ENCODE peak calls at places on chromosomes 1 and 21, in six cellular contexts. I is heart left ventricle, P is foreskin keratinocyte, G is fibroblast of lung, X is brain microvascular endothelial cell, C is AG09319. Y is an unnamed sample.

GRCh38 chr1:107228704-107229103 is 87.9 kb downstream of the NTNG1 start:
- DNase-seq in X (no peak), P (peak; percentile 80), G (no peak), I (no peak), C (no peak), Y (no peak)

GRCh38 chr1:31191281-31191680 is 48.4 kb downstream of the NKAIN1 start:
- DNase-seq in C (no peak), G (no peak), P (no peak), X (no peak), I (no peak), Y (no peak)

GRCh38 chr1:39490596-39491145 is 765 bp upstream of the BMP8A start:
- DNase-seq in I (no peak), P (no peak), G (no peak), X (no peak), C (no peak), Y (no peak)

GRCh38 chr1:53614231-53615021 is 124.5 kb downstream of the GLIS1 start:
- DNase-seq in I (peak; percentile 44), P (no peak), C (no peak), X (no peak), G (no peak), Y (no peak)

GRCh38 chr1:236130372-236130771 is 12.0 kb upstream of the GPR137B start:
- DNase-seq in C (no peak), P (no peak), X (no peak), G (no peak), I (no peak), Y (no peak)

GRCh38 chr1:43382027-43382771 is 7.4 kb downstream of the MED8 start:
- DNase-seq in X (no peak), G (peak; percentile 46), P (no peak), C (no peak), I (no peak), Y (no peak)

GRCh38 chr21:31557956-31558838 is 101.3 kb upstream of the SOD1 start:
- DNase-seq in P (peak; percentile 24), X (peak; percentile 7), C (no peak), I (no peak), G (no peak), Y (no peak)

GRCh38 chr1:30088594-30089556 is 634.5 kb downstream of the MATN1 start:
- DNase-seq in C (no peak), P (no peak), G (no peak), X (no peak), I (no peak), Y (no peak)

GRCh38 chr1:7389786-7390603 is 381.1 kb upstream of the VAMP3 start:
- DNase-seq in C (no peak), I (no peak), P (no peak), X (no peak), G (no peak), Y (peak; percentile 40)

GRCh38 chr1:26373281-26373680 is 731 bp upstream of the ZNF683 start:
- DNase-seq in P (no peak), C (no peak), G (no peak), X (no peak), I (no peak), Y (no peak)

GRCh38 chr1:160671603-160672002 is 24.8 kb upstream of the SLAMF1 start:
- DNase-seq in I (no peak), C (no peak), X (no peak), P (no peak), G (no peak), Y (no peak)

GRCh38 chr1:211648980-211649934 is 26.2 kb downstream of the NEK2 start:
- DNase-seq in X (no peak), G (peak; percentile 41), P (no peak), I (no peak), C (no peak), Y (no peak)

GRCh38 chr1:10765734-10766478 is 30.5 kb downstream of the CASZ1 start:
- DNase-seq in P (peak; percentile 34), I (no peak), C (no peak), G (no peak), X (no peak), Y (peak; percentile 38)

GRCh38 chr1:43204394-43204793 is 32.3 kb downstream of the CFAP57 start:
- DNase-seq in X (no peak), P (no peak), G (no peak), I (no peak), C (no peak), Y (no peak)

GRCh38 chr1:55071477-55071876 is 32.1 kb downstream of the PCSK9 start:
- DNase-seq in C (no peak), P (peak; percentile 41), G (peak; percentile 64), I (no peak), X (peak; percentile 67), Y (no peak)

GRCh38 chr1:236806634-236807033 is 11.5 kb downstream of the MTR start:
- DNase-seq in C (no peak), G (no peak), I (no peak), X (no peak), P (no peak), Y (no peak)

GRCh38 chr1:93338426-93338825 is 7.3 kb upstream of the DR1 start:
- DNase-seq in G (peak; percentile 86), X (peak; percentile 80), P (peak; percentile 71), C (no peak), I (no peak), Y (no peak)

GRCh38 chr1:27773732-27774445 is 870 bp downstream of the STX12 start:
- DNase-seq in C (no peak), G (peak; percentile 36), I (no peak), P (peak; percentile 19), X (peak; percentile 6), Y (no peak)

GRCh38 chr1:200512191-200512590 is 102.4 kb upstream of the ZNF281 start:
- DNase-seq in I (no peak), C (no peak), P (peak; percentile 88), X (peak; percentile 69), G (peak; percentile 91), Y (no peak)

GRCh38 chr1:45340816-45341215 is 576 bp upstream of the MUTYH start:
- DNase-seq in X (no peak), I (no peak), C (no peak), P (no peak), G (peak; percentile 18), Y (no peak)

GRCh38 chr1:31297273-31298247 is 728 bp downstream of the ZCCHC17 start:
- DNase-seq in P (peak; percentile 32), G (peak; percentile 11), C (no peak), I (no peak), X (peak; percentile 1), Y (no peak)

GRCh38 chr1:8427493-8427892 is 109.6 kb downstream of the SLC45A1 start:
- DNase-seq in C (no peak), I (no peak), X (no peak), G (no peak), P (no peak), Y (no peak)

GRCh38 chr1:151621351-151621750 is 9.5 kb downstream of the SNX27 start:
- DNase-seq in X (no peak), G (no peak), P (no peak), I (no peak), C (no peak), Y (no peak)
- TF ChIP-seq CTCF in X (no peak), G (no peak), P (no peak), I (no peak), C (no peak), Y (no peak)

DNA sequence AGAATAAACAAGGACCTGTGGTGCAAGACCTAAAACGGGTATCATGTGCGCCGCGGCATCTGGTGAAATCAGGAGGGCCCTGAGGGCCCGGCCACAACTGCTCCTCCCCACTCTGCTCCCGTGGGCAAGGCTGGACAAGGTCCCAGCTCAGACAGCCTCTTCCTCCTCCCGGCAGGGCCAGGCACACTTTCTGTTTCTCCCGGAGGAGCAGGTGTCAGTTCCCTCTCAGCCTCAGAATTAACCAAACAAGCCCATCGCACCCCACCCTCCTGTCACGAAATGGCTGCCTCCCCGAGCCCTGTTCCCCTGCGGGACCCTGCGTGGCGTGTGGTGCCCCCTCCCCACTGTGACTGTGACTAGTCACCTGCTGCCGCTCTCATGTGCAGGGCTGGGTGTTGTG is 15.2 kb downstream of the PTTG1IP start:
- DNase-seq in I (peak; percentile 60), X (no peak), G (no peak), C (no peak), P (no peak), Y (no peak)
- TF ChIP-seq CTCF in I (no peak), X (no peak), G (no peak), C (no peak), P (no peak), Y (no peak)

DNA sequence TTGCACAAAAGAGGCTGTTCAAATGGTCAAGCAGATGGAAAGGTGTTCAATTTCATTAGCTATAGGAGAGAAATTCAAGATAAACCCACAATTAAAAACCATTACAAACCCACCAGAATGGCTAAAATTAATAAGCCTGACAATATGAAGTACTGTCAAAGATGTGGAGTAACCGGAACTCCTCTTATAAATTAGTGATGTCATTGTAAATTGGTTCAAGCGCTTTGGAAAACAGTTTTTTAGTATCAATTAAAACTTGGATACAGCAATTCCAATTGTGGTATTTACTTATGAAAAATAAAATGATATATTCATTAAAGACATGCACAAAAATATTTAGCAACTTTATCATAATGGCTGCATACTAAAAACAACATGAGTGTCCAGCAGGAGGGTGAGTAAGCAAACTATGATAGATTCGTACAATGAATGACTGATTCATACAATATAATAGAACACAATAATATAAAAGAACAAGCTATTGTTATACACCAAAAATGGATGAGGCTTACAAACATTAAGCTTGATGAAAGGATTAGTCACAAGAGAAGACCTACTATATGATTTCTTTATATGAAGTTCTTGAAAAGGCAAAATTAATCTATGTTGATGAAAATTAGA is 38.4 kb upstream of the FGGY start:
- DNase-seq in G (no peak), I (no peak), X (no peak), P (no peak), C (no peak), Y (no peak)
- TF ChIP-seq CTCF in G (no peak), I (no peak), X (no peak), P (peak; percentile 27), C (no peak), Y (no peak)

GRCh38 chr1:224065455-224065854 is 48.5 kb upstream of the FBXO28 start:
- DNase-seq in C (no peak), G (peak; percentile 58), I (no peak), P (no peak), X (peak; percentile 27), Y (no peak)
- TF ChIP-seq CTCF in C (no peak), G (no peak), I (no peak), P (no peak), X (no peak), Y (no peak)